ENCODE peak calls at places on chromosomes 4 and X, in ten cellular contexts. X is suprapubic skin, R is esophagus muscularis mucosa, O is HepG2, M is breast epithelium, I is spleen, D is HCT116, H is transverse colon, G is GM23338, V is K562. U is an unnamed sample.

GRCh38 chr4:96677499-96677898 is 837.6 kb downstream of the PDHA2 start:
- DNase-seq in X (no peak), R (no peak), O (no peak), M (no peak), I (no peak), D (no peak), H (no peak), G (no peak), V (no peak), U (no peak)

GRCh38 chrX:104254442-104255115 is at the start of gene ESX1:
- DNase-seq in X (no peak), R (no peak), O (no peak), M (no peak), I (no peak), D (no peak), H (no peak), G (peak), V (no peak), U (no peak)

GRCh38 chrX:121987163-121987562 is 939.8 kb downstream of the GLUD2 start:
- DNase-seq in X (no peak), R (no peak), O (no peak), M (no peak), I (no peak), D (no peak), H (no peak), G (no peak), V (no peak), U (no peak)

GRCh38 chr4:21512351-21512750 is 436.2 kb downstream of the KCNIP4 start:
- DNase-seq in X (no peak), R (no peak), O (no peak), M (no peak), I (no peak), D (peak), H (no peak), G (peak), V (no peak), U (no peak)

GRCh38 chrX:53135581-53135980 is 41.6 kb downstream of the KANTR start:
- DNase-seq in X (no peak), R (no peak), O (no peak), M (no peak), I (no peak), D (no peak), H (no peak), G (no peak), V (no peak), U (no peak)

GRCh38 chrX:2483398-2483797 is 17.4 kb downstream of the DHRSX start:
- DNase-seq in X (no peak), R (no peak), O (no peak), M (no peak), I (peak), D (no peak), H (no peak), G (no peak), V (no peak), U (no peak)

GRCh38 chr4:17324431-17324830 is 187.5 kb downstream of the QDPR start:
- DNase-seq in X (no peak), R (no peak), O (peak), M (no peak), I (no peak), D (peak), H (peak), G (peak), V (peak), U (no peak)

GRCh38 chr4:72858328-72858727 is 211.2 kb downstream of the COX18 start:
- DNase-seq in X (no peak), R (no peak), O (no peak), M (no peak), I (no peak), D (no peak), H (no peak), G (no peak), V (no peak), U (no peak)

GRCh38 chr4:15695240-15695699 is 7.6 kb upstream of the BST1 start:
- DNase-seq in X (no peak), R (no peak), O (no peak), M (no peak), I (no peak), D (peak), H (no peak), G (peak), V (no peak), U (no peak)

GRCh38 chr4:22850055-22850454 is 157.3 kb downstream of the GBA3 start:
- DNase-seq in X (no peak), R (no peak), O (no peak), M (no peak), I (no peak), D (no peak), H (no peak), G (no peak), V (no peak), U (no peak)

GRCh38 chrX:19824603-19825002 is 62.8 kb downstream of the SH3KBP1 start:
- DNase-seq in X (no peak), R (no peak), O (no peak), M (no peak), I (no peak), D (no peak), H (no peak), G (no peak), V (no peak), U (no peak)

GRCh38 chr4:18980516-18981233 is 959.1 kb upstream of the LCORL start:
- DNase-seq in X (no peak), R (no peak), O (no peak), M (no peak), I (no peak), D (no peak), H (no peak), G (peak), V (no peak), U (no peak)

GRCh38 chrX:123223409-123223808 is 39.3 kb downstream of the GRIA3 start:
- DNase-seq in X (no peak), R (no peak), O (no peak), M (no peak), I (no peak), D (no peak), H (no peak), G (no peak), V (no peak), U (no peak)

GRCh38 chrX:97397371-97397770 is 513.7 kb downstream of the RPA4 start:
- DNase-seq in X (no peak), R (no peak), O (no peak), M (no peak), I (no peak), D (no peak), H (no peak), G (no peak), V (no peak), U (no peak)

GRCh38 chr4:85369703-85370380 is 105.1 kb upstream of the ARHGAP24 start:
- DNase-seq in X (no peak), R (no peak), O (peak), M (no peak), I (no peak), D (no peak), H (no peak), G (no peak), V (no peak), U (no peak)

GRCh38 chr4:141158219-141158618 is 24.9 kb upstream of the RNF150 start:
- DNase-seq in X (no peak), R (no peak), O (peak), M (no peak), I (no peak), D (peak), H (no peak), G (peak), V (peak), U (no peak)

GRCh38 chr4:183857040-183857439 is 48.1 kb upstream of the STOX2 start:
- DNase-seq in X (no peak), R (peak), O (no peak), M (no peak), I (no peak), D (no peak), H (no peak), G (no peak), V (no peak), U (no peak)

GRCh38 chr4:97507587-97508245 is 635.6 kb downstream of the STPG2 start:
- DNase-seq in X (no peak), R (no peak), O (no peak), M (no peak), I (no peak), D (no peak), H (no peak), G (peak), V (no peak), U (no peak)

GRCh38 chrX:23292979-23293651 is 41.5 kb upstream of the PTCHD1 start:
- DNase-seq in X (no peak), R (no peak), O (no peak), M (no peak), I (no peak), D (no peak), H (no peak), G (peak), V (no peak), U (peak)

GRCh38 chr4:137470806-137471205 is 61.5 kb downstream of the PCDH18 start:
- DNase-seq in X (no peak), R (no peak), O (no peak), M (no peak), I (no peak), D (no peak), H (no peak), G (no peak), V (no peak), U (no peak)

GRCh38 chrX:54721424-54721823 is 76.6 kb downstream of the ITIH6 start:
- DNase-seq in X (no peak), R (no peak), O (no peak), M (no peak), I (no peak), D (peak), H (no peak), G (no peak), V (no peak), U (no peak)

GRCh38 chrX:67604979-67605703 is 61.3 kb downstream of the AR start:
- DNase-seq in X (no peak), R (no peak), O (no peak), M (no peak), I (no peak), D (no peak), H (no peak), G (peak), V (no peak), U (no peak)

GRCh38 chr4:119632216-119632615 is 3.6 kb upstream of the PDE5A start:
- DNase-seq in X (no peak), R (no peak), O (no peak), M (no peak), I (no peak), D (no peak), H (no peak), G (no peak), V (no peak), U (no peak)

GRCh38 chr4:140754918-140755810 is 1.0 kb downstream of the TBC1D9 start:
- DNase-seq in X (no peak), R (no peak), O (no peak), M (no peak), I (no peak), D (no peak), H (no peak), G (peak), V (no peak), U (no peak)

GRCh38 chr4:20543131-20543530 is 157.1 kb upstream of the PACRGL start:
- DNase-seq in X (no peak), R (no peak), O (no peak), M (no peak), I (no peak), D (no peak), H (no peak), G (no peak), V (no peak), U (no peak)

GRCh38 chr4:86247906-86248305 is 111.9 kb downstream of the MAPK10 start:
- DNase-seq in X (no peak), R (no peak), O (no peak), M (no peak), I (no peak), D (no peak), H (no peak), G (no peak), V (no peak), U (no peak)

GRCh38 chrX:104918122-104918521 is 302.4 kb downstream of the TEX13A start:
- DNase-seq in X (no peak), R (no peak), O (no peak), M (no peak), I (no peak), D (no peak), H (no peak), G (no peak), V (no peak), U (no peak)

GRCh38 chrX:136168929-136169735 is 21.8 kb downstream of the FHL1 start:
- DNase-seq in X (peak), R (no peak), O (no peak), M (no peak), I (no peak), D (no peak), H (peak), G (peak), V (no peak), U (no peak)

GRCh38 chr4:7232061-7232616 is 39.8 kb downstream of the SORCS2 start:
- DNase-seq in X (no peak), R (no peak), O (no peak), M (no peak), I (no peak), D (no peak), H (no peak), G (no peak), V (no peak), U (no peak)

GRCh38 chr4:138734746-138735145 is 280.8 kb upstream of the NOCT start:
- DNase-seq in X (no peak), R (no peak), O (no peak), M (no peak), I (no peak), D (no peak), H (no peak), G (no peak), V (no peak), U (no peak)

GRCh38 chr4:109094061-109094460 is 208.4 kb downstream of the COL25A1 start:
- DNase-seq in X (no peak), R (no peak), O (no peak), M (no peak), I (no peak), D (no peak), H (no peak), G (no peak), V (no peak), U (no peak)

GRCh38 chr4:14054391-14054790 is 426.9 kb upstream of the BOD1L1 start:
- DNase-seq in X (no peak), R (no peak), O (no peak), M (no peak), I (no peak), D (no peak), H (no peak), G (no peak), V (no peak), U (no peak)

GRCh38 chr4:6298035-6298434 is 28.4 kb downstream of the WFS1 start:
- DNase-seq in X (no peak), R (no peak), O (no peak), M (no peak), I (no peak), D (no peak), H (peak), G (no peak), V (no peak), U (no peak)

GRCh38 chr4:157075811-157076577 is at the start of gene GLRB:
- DNase-seq in X (peak), R (no peak), O (no peak), M (no peak), I (peak), D (no peak), H (no peak), G (peak), V (no peak), U (peak)

GRCh38 chrX:128728943-128729342 is 676.7 kb upstream of the ACTRT1 start:
- DNase-seq in X (no peak), R (no peak), O (no peak), M (no peak), I (no peak), D (no peak), H (no peak), G (no peak), V (no peak), U (no peak)

GRCh38 chr4:39970559-39971270 is 7.0 kb downstream of the PDS5A start:
- DNase-seq in X (peak), R (no peak), O (peak), M (no peak), I (no peak), D (peak), H (no peak), G (peak), V (peak), U (peak)

GRCh38 chr4:2837904-2838496 is 5.6 kb upstream of the ADD1 start:
- DNase-seq in X (no peak), R (no peak), O (no peak), M (no peak), I (peak), D (no peak), H (peak), G (no peak), V (no peak), U (peak)
- TF ChIP-seq POLR2AphosphoS5 in X (no peak), R (peak), O (no peak), M (no peak), I (peak), D (no peak), H (no peak), G (no peak), V (no peak), U (peak)

GRCh38 chr4:38466401-38466800 is 197.6 kb upstream of the KLF3 start:
- DNase-seq in X (no peak), R (peak), O (no peak), M (no peak), I (no peak), D (no peak), H (no peak), G (no peak), V (peak), U (no peak)
- H3K4me3 ChIP-seq in X (no peak), R (no peak), O (no peak), M (no peak), I (no peak), D (no peak), H (no peak), G (no peak), V (no peak), U (no peak)

DNA sequence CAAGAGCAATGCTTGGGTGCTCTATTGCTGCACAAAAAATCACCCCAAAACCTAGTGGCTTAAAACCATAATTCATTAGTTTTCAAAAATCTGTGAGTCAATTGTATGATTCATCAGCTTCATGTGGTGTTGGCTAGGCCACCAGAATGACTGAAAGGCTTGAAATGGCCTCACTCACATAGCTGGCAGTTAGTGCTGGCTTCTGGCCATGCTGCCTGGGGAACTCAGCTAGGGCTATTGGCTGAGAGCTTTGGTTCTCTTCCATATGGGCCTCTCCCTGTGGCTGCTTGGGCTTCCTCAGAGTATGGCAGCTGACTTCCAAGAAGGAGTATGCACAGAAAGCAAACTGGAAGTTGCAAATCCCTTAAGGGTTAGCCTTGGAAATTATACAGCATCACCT is 3.1 kb upstream of the MTMR1 start:
- DNase-seq in X (no peak), R (no peak), O (no peak), M (no peak), I (no peak), D (peak), H (no peak), G (no peak), V (no peak), U (no peak)
- TF ChIP-seq POLR2AphosphoS5 in X (no peak), R (no peak), O (no peak), M (no peak), I (no peak), D (no peak), H (no peak), G (no peak), V (no peak), U (no peak)

GRCh38 chrX:7109838-7110793 is 37.4 kb upstream of the STS start:
- DNase-seq in X (no peak), R (no peak), O (no peak), M (no peak), I (no peak), D (no peak), H (no peak), G (no peak), V (no peak), U (no peak)

GRCh38 chrX:7110821-7111276 is 36.7 kb upstream of the STS start:
- DNase-seq in X (no peak), R (no peak), O (no peak), M (no peak), I (no peak), D (no peak), H (no peak), G (no peak), V (no peak), U (no peak)

GRCh38 chrX:7108995-7109634 is 38.4 kb upstream of the STS start:
- DNase-seq in X (no peak), R (no peak), O (no peak), M (no peak), I (no peak), D (no peak), H (no peak), G (no peak), V (no peak), U (no peak)

GRCh38 chrX:7112071-7112470 is 35.4 kb upstream of the STS start:
- DNase-seq in X (no peak), R (no peak), O (no peak), M (no peak), I (no peak), D (no peak), H (no peak), G (no peak), V (no peak), U (no peak)

GRCh38 chrX:7111518-7111917 is 36.0 kb upstream of the STS start:
- DNase-seq in X (no peak), R (no peak), O (no peak), M (no peak), I (no peak), D (no peak), H (no peak), G (no peak), V (no peak), U (no peak)
- H3K4me3 ChIP-seq in X (no peak), R (no peak), O (no peak), M (no peak), I (no peak), D (no peak), H (no peak), G (no peak), V (no peak), U (no peak)

DNA sequence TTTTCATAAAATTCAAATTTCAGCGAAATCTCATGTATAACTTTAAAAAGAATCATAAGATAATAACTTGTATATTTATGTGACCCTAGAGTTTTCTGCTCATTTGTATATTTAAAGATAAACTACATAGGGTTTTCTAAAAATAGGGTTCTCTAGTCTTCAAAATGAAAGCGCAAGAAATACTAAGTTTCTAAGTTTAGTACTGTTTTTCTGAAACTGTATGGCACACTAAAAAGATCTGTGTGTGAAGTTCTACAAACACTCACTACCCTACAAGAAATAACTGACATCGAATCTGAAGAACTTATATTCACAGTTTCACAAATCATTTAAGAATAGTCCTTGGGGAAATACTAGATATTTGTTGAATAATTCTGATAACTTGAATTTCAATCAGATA is 38.7 kb upstream of the NDST4 start:
- DNase-seq in X (no peak), R (no peak), O (no peak), M (no peak), I (no peak), D (no peak), H (no peak), G (no peak), V (no peak), U (no peak)
- TF ChIP-seq POLR2AphosphoS5 in X (no peak), R (no peak), O (no peak), M (no peak), I (no peak), D (no peak), H (no peak), G (no peak), V (no peak), U (no peak)

DNA sequence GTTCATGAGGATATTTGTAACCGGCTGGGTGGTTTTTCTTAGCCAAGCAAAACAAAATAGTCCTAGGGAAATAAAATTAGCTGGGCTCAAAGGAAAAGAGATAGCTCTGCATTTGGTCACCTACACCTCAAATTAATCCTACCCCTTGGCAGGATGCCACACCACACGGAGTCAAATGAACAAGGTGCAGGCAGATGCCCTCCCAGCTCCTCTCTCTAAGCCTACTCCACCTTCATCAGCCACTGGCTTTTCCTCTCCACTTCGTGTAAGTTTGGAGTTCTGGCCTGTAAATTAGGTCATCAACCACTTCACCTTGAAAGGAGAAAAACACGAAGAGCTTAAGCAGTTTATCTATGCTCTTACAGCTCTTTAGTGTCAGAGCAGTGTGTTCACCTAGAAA is 1.4 kb downstream of the DDIT4L start:
- DNase-seq in X (no peak), R (no peak), O (no peak), M (no peak), I (no peak), D (no peak), H (no peak), G (no peak), V (no peak), U (no peak)
- H3K4me3 ChIP-seq in X (peak), R (peak), O (no peak), M (no peak), I (no peak), D (no peak), H (no peak), G (peak), V (no peak), U (no peak)

DNA sequence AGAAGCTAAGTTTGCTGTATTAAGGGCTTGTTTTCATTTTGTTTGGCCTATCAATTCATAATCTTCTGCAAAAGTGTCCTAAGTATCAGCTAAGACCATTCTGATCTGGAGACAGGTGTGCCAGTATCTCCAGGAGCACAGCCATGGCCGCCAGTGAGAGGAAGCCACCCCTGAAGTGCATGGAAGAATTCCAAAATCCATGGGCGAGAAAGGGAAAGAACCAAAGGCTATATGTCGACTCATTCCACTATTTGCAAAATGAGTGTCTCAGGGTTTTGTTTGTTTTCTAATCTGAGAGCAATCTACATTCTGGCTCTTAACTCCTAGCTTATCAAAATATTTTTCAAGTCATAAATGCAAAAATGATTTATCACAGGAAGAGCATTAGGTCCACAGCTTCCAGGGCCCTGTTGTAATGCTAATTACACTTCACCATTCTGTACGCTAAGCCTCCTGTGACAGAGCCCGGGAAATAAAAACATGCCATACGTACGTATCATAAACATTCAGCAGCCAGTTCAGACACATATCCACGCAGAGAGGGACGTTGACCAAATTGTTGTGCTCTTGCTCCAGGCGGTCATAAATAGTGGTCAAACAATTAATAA is 137.3 kb upstream of the FTHL17 start:
- DNase-seq in X (no peak), R (no peak), O (no peak), M (no peak), I (no peak), D (no peak), H (no peak), G (no peak), V (no peak), U (no peak)
- TF ChIP-seq POLR2AphosphoS5 in X (no peak), R (no peak), O (no peak), M (no peak), I (no peak), D (no peak), H (no peak), G (no peak), V (no peak), U (no peak)

U was measured in upper lobe of left lung.